ENCODE peak calls at places on chromosomes 13 and 19, in nine cellular contexts. B is dorsolateral prefrontal cortex, D is AG04450, Z is H1, K is osteoblast, J is body of pancreas, V is A549, S is A673, L is foreskin fibroblast. Y is an unnamed sample.

GRCh38 chr19:41872775-41873647 is 4.1 kb upstream of the CD79A start:
- DNase-seq in B (peak), D (no peak), Z (peak), K (no peak), J (peak), V (peak), S (peak), L (peak), Y (peak)

GRCh38 chr13:90591927-90592268 is 755.6 kb upstream of the MIR17HG start:
- DNase-seq in B (no peak), D (no peak), Z (no peak), K (no peak), J (no peak), V (no peak), S (peak), L (no peak), Y (peak)

GRCh38 chr13:27309967-27310598 is 39.5 kb downstream of the RASL11A start:
- DNase-seq in B (no peak), D (no peak), Z (no peak), K (no peak), J (no peak), V (no peak), S (no peak), L (peak), Y (no peak)

GRCh38 chr13:100600461-100600860 is 11.9 kb upstream of the GGACT start:
- DNase-seq in B (no peak), D (no peak), Z (no peak), K (no peak), J (no peak), V (no peak), S (no peak), L (no peak), Y (no peak)

GRCh38 chr19:44164673-44165512 is at the start of gene ZNF226:
- DNase-seq in B (peak), D (peak), Z (peak), K (peak), J (peak), V (peak), S (peak), L (peak), Y (peak)

GRCh38 chr19:9057505-9058258 is 29.2 kb upstream of the OR1M1 start:
- DNase-seq in B (no peak), D (no peak), Z (no peak), K (no peak), J (no peak), V (no peak), S (no peak), L (no peak), Y (no peak)

GRCh38 chr13:84737671-84738070 is 855.4 kb upstream of the SLITRK1 start:
- DNase-seq in B (no peak), D (no peak), Z (no peak), K (no peak), J (no peak), V (no peak), S (no peak), L (no peak), Y (no peak)

GRCh38 chr19:38846097-38846496 is 3.7 kb downstream of the HNRNPL start:
- DNase-seq in B (no peak), D (no peak), Z (no peak), K (no peak), J (no peak), V (no peak), S (no peak), L (no peak), Y (no peak)

GRCh38 chr19:33674575-33675367 is 53.0 kb downstream of the CHST8 start:
- DNase-seq in B (no peak), D (no peak), Z (no peak), K (no peak), J (no peak), V (no peak), S (no peak), L (no peak), Y (no peak)

GRCh38 chr19:41701401-41702075 is 6.9 kb upstream of the CEACAM5 start:
- DNase-seq in B (no peak), D (no peak), Z (no peak), K (no peak), J (peak), V (peak), S (peak), L (no peak), Y (no peak)

GRCh38 chr13:112052213-112052612 is 14.7 kb upstream of the SOX1 start:
- DNase-seq in B (no peak), D (no peak), Z (no peak), K (no peak), J (no peak), V (no peak), S (no peak), L (no peak), Y (no peak)

GRCh38 chr19:18053571-18054219 is 33.0 kb downstream of the IL12RB1 start:
- DNase-seq in B (no peak), D (no peak), Z (no peak), K (peak), J (no peak), V (no peak), S (no peak), L (peak), Y (peak)

GRCh38 chr13:71968025-71968424 is 101.0 kb upstream of the DACH1 start:
- DNase-seq in B (no peak), D (no peak), Z (peak), K (no peak), J (no peak), V (no peak), S (peak), L (no peak), Y (peak)

GRCh38 chr13:71962735-71963134 is 95.7 kb upstream of the DACH1 start:
- DNase-seq in B (no peak), D (no peak), Z (no peak), K (no peak), J (no peak), V (no peak), S (no peak), L (no peak), Y (no peak)

GRCh38 chr13:71962126-71962525 is 95.1 kb upstream of the DACH1 start:
- DNase-seq in B (no peak), D (no peak), Z (no peak), K (no peak), J (no peak), V (no peak), S (no peak), L (no peak), Y (no peak)

DNA sequence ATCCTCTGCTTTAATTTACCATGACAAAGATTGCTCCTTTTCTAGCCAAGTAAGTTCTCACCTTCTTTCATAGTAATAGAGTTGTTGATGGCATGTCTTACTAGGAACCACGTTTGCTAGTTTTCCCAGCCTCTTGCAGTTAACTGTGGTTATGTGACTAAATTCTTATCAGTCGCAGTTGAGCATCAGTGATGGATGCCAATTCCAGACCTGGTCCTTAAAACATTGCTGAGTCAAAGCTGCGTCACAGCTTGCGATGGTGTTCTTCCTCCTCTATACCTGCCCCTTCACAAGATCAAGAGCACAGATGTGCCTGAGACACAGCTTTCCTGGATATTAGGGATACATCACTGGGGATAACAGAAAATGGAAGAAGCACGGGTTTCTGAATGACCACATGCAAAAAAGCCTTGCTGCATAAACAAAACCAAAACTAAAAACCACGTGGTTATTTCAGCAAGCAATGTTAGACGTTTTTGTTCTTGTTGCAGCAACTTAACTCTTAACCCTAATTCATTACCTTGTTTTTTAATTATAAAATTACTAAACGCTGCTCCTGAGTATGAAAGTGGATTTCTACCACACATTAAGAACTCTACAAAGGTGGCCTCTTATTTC is 97.6 kb upstream of the DACH1 start:
- DNase-seq in B (no peak), D (no peak), Z (no peak), K (no peak), J (no peak), V (no peak), S (no peak), L (no peak), Y (peak)
- H3K4me3 ChIP-seq in B (no peak), D (no peak), Z (no peak), K (no peak), J (no peak), V (no peak), S (no peak), L (no peak), Y (no peak)

GRCh38 chr19:14686411-14686810 is 3.4 kb upstream of the ZNF333 start:
- DNase-seq in B (no peak), D (no peak), Z (no peak), K (peak), J (no peak), V (no peak), S (peak), L (peak), Y (peak)
- TF ChIP-seq CTCF in B (peak), D (peak), Z (peak), K (peak), J (peak), V (peak), S (peak), L (peak), Y (peak)

GRCh38 chr19:30227071-30227621 is 145.0 kb upstream of the ZNF536 start:
- DNase-seq in B (no peak), D (no peak), Z (no peak), K (no peak), J (peak), V (peak), S (no peak), L (peak), Y (no peak)

GRCh38 chr19:30229524-30230174 is 142.5 kb upstream of the ZNF536 start:
- DNase-seq in B (no peak), D (no peak), Z (no peak), K (no peak), J (no peak), V (no peak), S (no peak), L (peak), Y (no peak)

GRCh38 chr19:30228113-30228725 is 144.0 kb upstream of the ZNF536 start:
- DNase-seq in B (no peak), D (no peak), Z (no peak), K (no peak), J (no peak), V (no peak), S (peak), L (peak), Y (no peak)

GRCh38 chr19:30227661-30228112 is 144.5 kb upstream of the ZNF536 start:
- DNase-seq in B (peak), D (no peak), Z (no peak), K (peak), J (peak), V (peak), S (peak), L (peak), Y (peak)

GRCh38 chr19:30228726-30229523 is 143.3 kb upstream of the ZNF536 start:
- DNase-seq in B (no peak), D (no peak), Z (no peak), K (peak), J (no peak), V (no peak), S (no peak), L (peak), Y (peak)
- H3K4me3 ChIP-seq in B (peak), D (peak), Z (peak), K (peak), J (no peak), V (peak), S (peak), L (peak), Y (peak)

GRCh38 chr13:33109801-33110200 is 93.6 kb downstream of the KL start:
- DNase-seq in B (no peak), D (no peak), Z (no peak), K (no peak), J (no peak), V (no peak), S (peak), L (peak), Y (no peak)
- TF ChIP-seq CTCF in B (no peak), D (peak), Z (peak), K (peak), J (no peak), V (no peak), S (peak), L (peak), Y (peak)

GRCh38 chr19:1243768-1244692 is 2.5 kb downstream of the ATP5F1D start:
- DNase-seq in B (peak), D (no peak), Z (no peak), K (peak), J (peak), V (peak), S (peak), L (peak), Y (peak)
- H3K4me3 ChIP-seq in B (peak), D (peak), Z (no peak), K (peak), J (no peak), V (peak), S (peak), L (peak), Y (no peak)

GRCh38 chr13:37700887-37701286 is 102.3 kb upstream of the POSTN start:
- DNase-seq in B (no peak), D (no peak), Z (no peak), K (no peak), J (no peak), V (no peak), S (no peak), L (peak), Y (peak)
- TF ChIP-seq CTCF in B (no peak), D (no peak), Z (no peak), K (no peak), J (no peak), V (no peak), S (no peak), L (no peak), Y (no peak)

GRCh38 chr13:33284016-33284415 is 1.5 kb downstream of the STARD13 start:
- DNase-seq in B (no peak), D (no peak), Z (no peak), K (peak), J (no peak), V (no peak), S (no peak), L (peak), Y (peak)
- H3K4me3 ChIP-seq in B (peak), D (peak), Z (no peak), K (peak), J (no peak), V (peak), S (peak), L (peak), Y (peak)

GRCh38 chr19:48844472-48844871 is 8.2 kb upstream of the HSD17B14 start:
- DNase-seq in B (no peak), D (peak), Z (no peak), K (peak), J (no peak), V (peak), S (peak), L (peak), Y (peak)
- TF ChIP-seq CTCF in B (no peak), D (peak), Z (no peak), K (peak), J (peak), V (no peak), S (no peak), L (no peak), Y (peak)

DNA sequence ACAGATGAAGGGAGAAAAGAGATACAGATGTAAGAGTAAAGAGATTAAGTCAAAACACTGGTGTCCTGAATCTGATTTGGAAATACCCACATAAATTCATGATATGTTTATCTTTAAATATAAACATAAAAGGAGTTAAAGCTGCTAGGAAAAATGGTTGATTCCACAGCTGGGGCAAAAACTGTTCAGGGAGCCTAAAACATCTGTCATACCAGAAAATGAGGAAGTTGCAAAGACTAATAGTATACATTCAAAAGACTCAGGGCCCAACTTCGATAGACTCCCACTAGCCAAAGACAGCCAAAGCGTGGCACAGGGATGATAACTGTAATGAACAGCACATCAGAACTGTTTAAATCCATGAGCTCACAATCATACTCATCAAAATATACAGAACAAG is 62.0 kb downstream of the ABCC4 start:
- DNase-seq in B (no peak), D (peak), Z (no peak), K (no peak), J (no peak), V (no peak), S (no peak), L (peak), Y (no peak)
- H3K4me3 ChIP-seq in B (no peak), D (no peak), Z (no peak), K (no peak), J (no peak), V (no peak), S (no peak), L (no peak), Y (no peak)

GRCh38 chr19:5545984-5546383 is 21.8 kb downstream of the TINCR start:
- DNase-seq in B (no peak), D (no peak), Z (no peak), K (no peak), J (no peak), V (no peak), S (no peak), L (no peak), Y (no peak)

GRCh38 chr19:5545051-5545450 is 22.7 kb downstream of the TINCR start:
- DNase-seq in B (no peak), D (no peak), Z (no peak), K (peak), J (no peak), V (no peak), S (no peak), L (no peak), Y (no peak)

GRCh38 chr19:5542665-5543064 is 25.1 kb downstream of the TINCR start:
- DNase-seq in B (no peak), D (no peak), Z (no peak), K (no peak), J (no peak), V (no peak), S (peak), L (no peak), Y (peak)

GRCh38 chr19:5547881-5548280 is 19.9 kb downstream of the TINCR start:
- DNase-seq in B (no peak), D (peak), Z (no peak), K (peak), J (no peak), V (peak), S (peak), L (peak), Y (peak)
- TF ChIP-seq CTCF in B (peak), D (peak), Z (peak), K (peak), J (peak), V (peak), S (peak), L (peak), Y (peak)

Y was measured in cardiac fibroblast.